ENCODE peak calls at places on chromosomes 13 and 19, in ten cellular contexts. Q is body of pancreas, X is GM06990, R is AG09319, W is heart left ventricle, T is colonic mucosa, B is fibroblast of pulmonary artery, P is kidney, F is psoas muscle, H is GM13976. Z is an unnamed sample.
A peak's percentile ranks its signal among the peaks of the same experiment; 100 is the strongest.

GRCh38 chr19:17248011-17248776 is 2.5 kb upstream of the NR2F6 start:
- DNase-seq in Q (peak; percentile 90), W (no peak), P (no peak), T (peak; percentile 75), B (no peak), R (no peak), X (no peak), F (no peak), H (no peak), Z (no peak)

GRCh38 chr19:33186835-33187540 is 7.1 kb upstream of the LRP3 start:
- DNase-seq in B (no peak), Q (no peak), T (peak; percentile 52), W (peak; percentile 27), X (no peak), F (no peak), H (no peak), P (peak; percentile 83), R (no peak), Z (no peak)

GRCh38 chr13:113836917-113837553 is 26.8 kb downstream of the GAS6 start:
- DNase-seq in B (peak; percentile 82), X (no peak), R (peak; percentile 57), T (peak; percentile 53), H (no peak), W (peak; percentile 85), Q (peak; percentile 82), F (peak; percentile 58), P (peak; percentile 60), Z (no peak)

GRCh38 chr19:50542825-50543428 is 25.3 kb downstream of the LRRC4B start:
- DNase-seq in F (no peak), R (no peak), P (no peak), X (no peak), B (no peak), H (no peak), Q (no peak), T (no peak), W (no peak), Z (no peak)

GRCh38 chr19:45717983-45718650 is 12.6 kb downstream of the FBXO46 start:
- DNase-seq in T (no peak), W (no peak), Q (peak; percentile 43), F (no peak), H (no peak), X (no peak), B (no peak), P (no peak), R (no peak), Z (no peak)

GRCh38 chr13:91313103-91313502 is 34.4 kb upstream of the MIR17HG start:
- DNase-seq in F (no peak), T (no peak), P (no peak), H (no peak), Q (no peak), W (no peak), X (peak; percentile 33), B (peak; percentile 34), R (no peak), Z (peak; percentile 37)

GRCh38 chr13:28466151-28466550 is 28.8 kb downstream of the FLT1 start:
- DNase-seq in T (no peak), P (no peak), X (no peak), F (no peak), H (no peak), R (no peak), Q (no peak), W (no peak), B (no peak), Z (no peak)

GRCh38 chr19:35458821-35459391 is 10.8 kb downstream of the FFAR2 start:
- DNase-seq in X (peak; percentile 65), H (no peak), R (no peak), F (peak; percentile 12), P (no peak), B (no peak), Q (peak; percentile 83), T (peak; percentile 28), W (no peak), Z (no peak)

GRCh38 chr13:23629566-23630272 is 59.5 kb downstream of the TNFRSF19 start:
- DNase-seq in X (no peak), P (no peak), H (no peak), F (no peak), B (no peak), W (no peak), T (no peak), Q (no peak), R (no peak), Z (no peak)

GRCh38 chr13:23627419-23627818 is 57.2 kb downstream of the TNFRSF19 start:
- DNase-seq in X (no peak), Q (no peak), F (no peak), H (no peak), R (no peak), P (no peak), B (no peak), T (no peak), W (no peak), Z (no peak)

GRCh38 chr13:23628765-23629565 is 58.8 kb downstream of the TNFRSF19 start:
- DNase-seq in H (no peak), T (no peak), R (no peak), X (no peak), P (no peak), B (peak; percentile 61), W (no peak), F (no peak), Q (no peak), Z (no peak)

GRCh38 chr13:23626730-23627129 is 56.5 kb downstream of the TNFRSF19 start:
- DNase-seq in Q (no peak), R (no peak), B (no peak), T (no peak), W (no peak), P (no peak), F (no peak), H (no peak), X (no peak), Z (no peak)

DNA sequence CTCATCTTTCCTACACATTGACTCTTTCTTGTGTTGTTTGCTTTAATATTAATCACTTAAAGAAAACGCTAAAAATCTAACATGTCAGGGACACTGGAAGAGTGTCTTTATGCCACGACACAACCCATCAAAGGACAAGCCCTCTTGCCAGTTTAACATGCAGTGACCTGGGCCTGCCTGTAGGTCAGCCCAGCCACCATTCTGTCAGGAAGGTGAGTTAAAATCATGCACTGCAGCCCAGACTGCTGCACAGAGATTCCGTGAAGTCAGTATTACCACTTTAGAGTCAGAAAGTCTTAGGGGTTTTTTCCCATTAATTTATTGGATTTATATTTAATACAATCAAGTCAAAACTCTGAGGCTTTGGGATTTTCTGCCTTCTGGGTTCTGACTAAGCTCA is 58.0 kb downstream of the TNFRSF19 start:
- DNase-seq in W (no peak), T (no peak), Q (no peak), P (no peak), R (no peak), B (no peak), H (no peak), F (no peak), X (no peak), Z (no peak)
- TF ChIP-seq CTCF in W (no peak), T (no peak), Q (peak; percentile 6), P (no peak), R (no peak), B (no peak), H (no peak), F (no peak), X (no peak), Z (no peak)

GRCh38 chr13:78131811-78132210 is 213.2 kb upstream of the EDNRB start:
- DNase-seq in Q (no peak), B (peak; percentile 26), X (no peak), R (no peak), P (no peak), F (no peak), T (no peak), H (no peak), W (no peak), Z (no peak)
- TF ChIP-seq CTCF in Q (no peak), B (peak; percentile 40), X (peak; percentile 12), R (peak; percentile 40), P (no peak), F (no peak), T (no peak), H (no peak), W (no peak), Z (no peak)

GRCh38 chr19:5364674-5365073 is 24.1 kb upstream of the PTPRS start:
- DNase-seq in X (no peak), T (no peak), P (no peak), F (no peak), R (no peak), W (no peak), H (no peak), Q (no peak), B (no peak), Z (no peak)

GRCh38 chr19:5369304-5369703 is 28.7 kb upstream of the PTPRS start:
- DNase-seq in F (no peak), W (no peak), H (no peak), B (no peak), P (no peak), Q (no peak), X (no peak), T (no peak), R (no peak), Z (no peak)

GRCh38 chr19:5369962-5370367 is 29.4 kb upstream of the PTPRS start:
- DNase-seq in B (peak; percentile 28), H (peak; percentile 80), F (peak; percentile 18), Q (peak; percentile 56), T (peak; percentile 56), P (no peak), W (no peak), X (peak; percentile 28), R (no peak), Z (peak; percentile 82)

GRCh38 chr19:5367530-5368133 is 27.0 kb upstream of the PTPRS start:
- DNase-seq in B (no peak), F (no peak), Q (no peak), R (no peak), X (no peak), H (no peak), W (no peak), T (no peak), P (no peak), Z (no peak)

DNA sequence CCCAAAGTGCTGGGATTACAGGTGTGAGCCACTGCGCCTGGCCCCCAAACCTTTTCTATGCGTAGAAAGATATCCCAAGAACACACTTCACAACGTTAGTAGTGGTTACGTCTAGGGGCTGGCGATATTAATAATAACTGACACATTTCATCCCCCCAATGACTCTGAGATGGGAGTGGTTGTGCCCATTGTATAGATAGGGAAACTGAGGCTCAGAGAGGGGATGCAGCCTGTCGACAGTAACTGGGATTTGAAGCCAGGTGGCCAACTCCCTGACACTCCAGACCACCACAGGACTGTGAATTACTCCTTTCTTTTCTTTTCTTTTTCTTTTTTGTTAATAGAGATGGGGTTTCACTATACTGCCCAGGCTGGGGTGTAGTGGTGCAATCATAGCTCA is 25.3 kb upstream of the PTPRS start:
- DNase-seq in W (no peak), H (no peak), Q (no peak), R (no peak), B (no peak), F (no peak), T (no peak), P (no peak), X (no peak), Z (no peak)
- TF ChIP-seq CTCF in W (no peak), H (no peak), Q (no peak), R (no peak), B (no peak), F (no peak), T (no peak), P (no peak), X (no peak), Z (no peak)

DNA sequence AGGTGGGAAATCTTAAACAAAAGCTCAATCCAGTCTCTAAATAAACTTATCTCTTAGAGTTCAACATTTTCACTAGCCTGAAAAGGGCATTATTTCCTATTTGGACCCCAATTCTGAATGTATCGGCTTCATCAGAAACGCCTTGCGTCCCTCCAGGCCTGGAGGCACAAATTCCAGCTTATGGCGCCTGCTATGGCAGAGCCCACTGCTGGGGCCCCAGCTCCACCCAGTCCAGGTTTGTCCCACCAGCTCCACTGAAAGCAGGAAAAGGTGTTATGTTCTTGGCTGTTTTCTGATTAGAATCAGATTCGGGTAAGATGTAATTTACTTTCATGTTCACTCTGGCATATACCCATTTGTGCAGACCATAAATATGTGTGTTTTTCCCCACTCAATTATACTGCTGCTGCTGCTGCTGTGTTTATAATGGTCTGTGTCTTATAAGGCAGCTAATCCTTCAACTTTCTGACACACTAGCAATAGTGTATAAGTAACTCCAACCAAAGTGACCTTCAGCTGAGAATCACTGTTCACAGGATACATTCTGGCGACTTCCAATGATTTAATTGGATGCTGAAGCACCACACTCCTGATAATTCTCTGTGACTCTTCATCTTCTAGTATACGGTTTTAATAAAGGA is 6.4 kb downstream of the IRS2 start:
- DNase-seq in R (no peak), W (no peak), Q (no peak), T (no peak), P (no peak), X (no peak), F (no peak), H (no peak), B (no peak), Z (no peak)
- TF ChIP-seq CTCF in R (no peak), W (no peak), Q (no peak), T (no peak), P (no peak), X (no peak), F (no peak), H (no peak), B (no peak), Z (no peak)